ENCODE peak calls at places on chromosome 1, in nine cellular contexts. One of them, this sample, is unnamed.

GRCh38 chr1:37446874-37447273 is 27.5 kb upstream of the ZC3H12A start:
- DNase-seq in stomach: no peak
- DNase-seq in AG09309: no peak
- DNase-seq in GM23338: no peak
- DNase-seq in tibial artery: no peak
- DNase-seq in fibroblast of villous mesenchyme: no peak
- DNase-seq in Peyer's patch: no peak
- DNase-seq in IMR-90: no peak
- DNase-seq in fibroblast of pulmonary artery: no peak
- DNase-seq in this sample: no peak

GRCh38 chr1:45177452-45177851 is 29.0 kb downstream of the ZSWIM5 start:
- DNase-seq in stomach: no peak
- DNase-seq in AG09309: no peak
- DNase-seq in GM23338: no peak
- DNase-seq in tibial artery: no peak
- DNase-seq in fibroblast of villous mesenchyme: peak
- DNase-seq in Peyer's patch: no peak
- DNase-seq in IMR-90: peak
- DNase-seq in fibroblast of pulmonary artery: peak
- DNase-seq in this sample: peak

GRCh38 chr1:229953736-229954326 is 113.2 kb upstream of the GALNT2 start:
- DNase-seq in stomach: no peak
- DNase-seq in AG09309: no peak
- DNase-seq in GM23338: no peak
- DNase-seq in tibial artery: no peak
- DNase-seq in fibroblast of villous mesenchyme: no peak
- DNase-seq in Peyer's patch: no peak
- DNase-seq in IMR-90: no peak
- DNase-seq in fibroblast of pulmonary artery: no peak
- DNase-seq in this sample: no peak

GRCh38 chr1:206030714-206031113 is 7.0 kb upstream of the CTSE start:
- DNase-seq in stomach: peak
- DNase-seq in AG09309: peak
- DNase-seq in GM23338: peak
- DNase-seq in tibial artery: no peak
- DNase-seq in fibroblast of villous mesenchyme: peak
- DNase-seq in Peyer's patch: peak
- DNase-seq in IMR-90: peak
- DNase-seq in fibroblast of pulmonary artery: peak
- DNase-seq in this sample: peak

GRCh38 chr1:200558866-200559459 is 61.6 kb downstream of the KIF14 start:
- DNase-seq in stomach: no peak
- DNase-seq in AG09309: peak
- DNase-seq in GM23338: peak
- DNase-seq in tibial artery: no peak
- DNase-seq in fibroblast of villous mesenchyme: peak
- DNase-seq in Peyer's patch: peak
- DNase-seq in IMR-90: peak
- DNase-seq in fibroblast of pulmonary artery: peak
- DNase-seq in this sample: peak

GRCh38 chr1:6269997-6270401 is 9.1 kb upstream of the GPR153 start:
- DNase-seq in stomach: no peak
- DNase-seq in AG09309: no peak
- DNase-seq in GM23338: no peak
- DNase-seq in tibial artery: no peak
- DNase-seq in fibroblast of villous mesenchyme: no peak
- DNase-seq in Peyer's patch: peak
- DNase-seq in IMR-90: no peak
- DNase-seq in fibroblast of pulmonary artery: no peak
- DNase-seq in this sample: no peak

GRCh38 chr1:203839081-203839480 is 22.3 kb upstream of the SNRPE start:
- DNase-seq in stomach: no peak
- DNase-seq in AG09309: peak
- DNase-seq in GM23338: no peak
- DNase-seq in tibial artery: no peak
- DNase-seq in fibroblast of villous mesenchyme: peak
- DNase-seq in Peyer's patch: no peak
- DNase-seq in IMR-90: peak
- DNase-seq in fibroblast of pulmonary artery: peak
- DNase-seq in this sample: no peak

GRCh38 chr1:204962742-204963632 is 80.0 kb upstream of the CNTN2 start:
- DNase-seq in stomach: no peak
- DNase-seq in AG09309: no peak
- DNase-seq in GM23338: no peak
- DNase-seq in tibial artery: no peak
- DNase-seq in fibroblast of villous mesenchyme: no peak
- DNase-seq in Peyer's patch: no peak
- DNase-seq in IMR-90: no peak
- DNase-seq in fibroblast of pulmonary artery: no peak
- DNase-seq in this sample: no peak

GRCh38 chr1:240612811-240613210 is 856 bp upstream of the GREM2 start:
- DNase-seq in stomach: no peak
- DNase-seq in AG09309: no peak
- DNase-seq in GM23338: peak
- DNase-seq in tibial artery: no peak
- DNase-seq in fibroblast of villous mesenchyme: peak
- DNase-seq in Peyer's patch: no peak
- DNase-seq in IMR-90: no peak
- DNase-seq in fibroblast of pulmonary artery: no peak
- DNase-seq in this sample: no peak

GRCh38 chr1:221720545-221720944 is 21.3 kb downstream of the DUSP10 start:
- DNase-seq in stomach: no peak
- DNase-seq in AG09309: no peak
- DNase-seq in GM23338: no peak
- DNase-seq in tibial artery: no peak
- DNase-seq in fibroblast of villous mesenchyme: no peak
- DNase-seq in Peyer's patch: no peak
- DNase-seq in IMR-90: peak
- DNase-seq in fibroblast of pulmonary artery: no peak
- DNase-seq in this sample: no peak

GRCh38 chr1:109773203-109773899 is 9.6 kb upstream of the EPS8L3 start:
- DNase-seq in stomach: peak
- DNase-seq in AG09309: peak
- DNase-seq in GM23338: peak
- DNase-seq in tibial artery: peak
- DNase-seq in fibroblast of villous mesenchyme: peak
- DNase-seq in Peyer's patch: peak
- DNase-seq in IMR-90: peak
- DNase-seq in fibroblast of pulmonary artery: peak
- DNase-seq in this sample: peak

GRCh38 chr1:35452086-35452485 is 105.1 kb downstream of the KIAA0319L start:
- DNase-seq in stomach: peak
- DNase-seq in AG09309: peak
- DNase-seq in GM23338: peak
- DNase-seq in tibial artery: peak
- DNase-seq in fibroblast of villous mesenchyme: peak
- DNase-seq in Peyer's patch: peak
- DNase-seq in IMR-90: peak
- DNase-seq in fibroblast of pulmonary artery: peak
- DNase-seq in this sample: peak

GRCh38 chr1:183736391-183736790 is 68.5 kb upstream of the RGL1 start:
- DNase-seq in stomach: no peak
- DNase-seq in AG09309: no peak
- DNase-seq in GM23338: no peak
- DNase-seq in tibial artery: no peak
- DNase-seq in fibroblast of villous mesenchyme: peak
- DNase-seq in Peyer's patch: no peak
- DNase-seq in IMR-90: no peak
- DNase-seq in fibroblast of pulmonary artery: no peak
- DNase-seq in this sample: no peak

GRCh38 chr1:54547601-54548388 is at the start of gene ACOT11:
- DNase-seq in stomach: peak
- DNase-seq in AG09309: no peak
- DNase-seq in GM23338: peak
- DNase-seq in tibial artery: peak
- DNase-seq in fibroblast of villous mesenchyme: peak
- DNase-seq in Peyer's patch: peak
- DNase-seq in IMR-90: peak
- DNase-seq in fibroblast of pulmonary artery: peak
- DNase-seq in this sample: no peak
- TF ChIP-seq CTCF in stomach: peak
- TF ChIP-seq CTCF in AG09309: peak
- TF ChIP-seq CTCF in GM23338: peak
- TF ChIP-seq CTCF in tibial artery: peak
- TF ChIP-seq CTCF in fibroblast of villous mesenchyme: peak
- TF ChIP-seq CTCF in Peyer's patch: no peak
- TF ChIP-seq CTCF in IMR-90: peak
- TF ChIP-seq CTCF in fibroblast of pulmonary artery: peak
- TF ChIP-seq CTCF in this sample: peak

GRCh38 chr1:15411593-15412487 is 2.2 kb downstream of the EFHD2 start:
- DNase-seq in stomach: peak
- DNase-seq in AG09309: no peak
- DNase-seq in GM23338: no peak
- DNase-seq in tibial artery: peak
- DNase-seq in fibroblast of villous mesenchyme: peak
- DNase-seq in Peyer's patch: peak
- DNase-seq in IMR-90: peak
- DNase-seq in fibroblast of pulmonary artery: peak
- DNase-seq in this sample: peak
- H3K4me3 ChIP-seq in stomach: peak
- H3K4me3 ChIP-seq in AG09309: peak
- H3K4me3 ChIP-seq in GM23338: no peak
- H3K4me3 ChIP-seq in tibial artery: peak
- H3K4me3 ChIP-seq in fibroblast of villous mesenchyme: peak
- H3K4me3 ChIP-seq in Peyer's patch: peak
- H3K4me3 ChIP-seq in IMR-90: peak
- H3K4me3 ChIP-seq in fibroblast of pulmonary artery: peak
- H3K4me3 ChIP-seq in this sample: peak

GRCh38 chr1:166036092-166036491 is 130.7 kb downstream of the FAM78B start:
- DNase-seq in stomach: no peak
- DNase-seq in AG09309: no peak
- DNase-seq in GM23338: no peak
- DNase-seq in tibial artery: no peak
- DNase-seq in fibroblast of villous mesenchyme: no peak
- DNase-seq in Peyer's patch: no peak
- DNase-seq in IMR-90: no peak
- DNase-seq in fibroblast of pulmonary artery: no peak
- DNase-seq in this sample: no peak
- TF ChIP-seq CTCF in stomach: no peak
- TF ChIP-seq CTCF in AG09309: no peak
- TF ChIP-seq CTCF in GM23338: no peak
- TF ChIP-seq CTCF in tibial artery: no peak
- TF ChIP-seq CTCF in fibroblast of villous mesenchyme: no peak
- TF ChIP-seq CTCF in Peyer's patch: no peak
- TF ChIP-seq CTCF in IMR-90: no peak
- TF ChIP-seq CTCF in fibroblast of pulmonary artery: no peak
- TF ChIP-seq CTCF in this sample: no peak

DNA sequence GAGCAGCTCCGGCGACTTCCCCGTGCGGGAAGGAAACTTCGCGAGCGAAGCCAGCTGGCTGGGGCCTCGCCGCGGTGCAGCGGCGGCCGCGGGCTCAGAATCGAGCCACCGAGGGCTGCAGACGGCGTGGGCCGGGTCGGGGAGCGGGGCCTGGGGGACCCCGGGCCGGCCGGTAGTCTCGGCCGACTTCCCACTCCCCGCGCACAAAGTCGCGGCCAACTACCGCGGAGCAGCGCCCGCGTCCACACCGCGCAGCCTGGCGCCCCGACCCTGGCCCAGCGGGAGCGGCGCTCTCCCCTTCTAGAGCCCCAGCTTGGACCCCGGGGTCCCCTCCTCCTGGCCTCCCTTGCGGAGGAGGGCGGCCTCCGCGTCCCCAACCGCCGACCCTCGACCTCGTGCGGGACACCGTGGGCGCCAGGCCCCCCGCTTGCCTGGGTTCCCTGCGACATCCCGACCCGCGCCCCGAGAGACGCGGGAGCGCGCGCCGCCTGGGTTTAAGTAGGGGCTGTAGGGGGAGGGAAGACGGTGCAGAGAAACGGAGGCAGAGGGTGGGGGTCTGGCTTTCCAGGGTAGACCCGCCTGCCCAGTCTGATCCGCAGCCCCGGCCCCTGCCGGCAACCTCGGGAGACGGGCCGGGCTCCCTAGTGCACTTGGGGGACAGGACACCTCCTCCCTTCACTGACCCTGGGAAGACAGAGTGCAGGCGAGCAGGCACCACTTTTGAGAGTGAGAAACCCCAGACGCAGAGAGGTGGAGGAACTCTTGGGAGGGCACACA is 4.7 kb downstream of the PRDM16 start:
- DNase-seq in stomach: no peak
- DNase-seq in AG09309: no peak
- DNase-seq in GM23338: peak
- DNase-seq in tibial artery: no peak
- DNase-seq in fibroblast of villous mesenchyme: no peak
- DNase-seq in Peyer's patch: no peak
- DNase-seq in IMR-90: no peak
- DNase-seq in fibroblast of pulmonary artery: no peak
- DNase-seq in this sample: no peak
- H3K4me3 ChIP-seq in stomach: peak
- H3K4me3 ChIP-seq in AG09309: no peak
- H3K4me3 ChIP-seq in GM23338: peak
- H3K4me3 ChIP-seq in tibial artery: peak
- H3K4me3 ChIP-seq in fibroblast of villous mesenchyme: no peak
- H3K4me3 ChIP-seq in Peyer's patch: peak
- H3K4me3 ChIP-seq in IMR-90: no peak
- H3K4me3 ChIP-seq in fibroblast of pulmonary artery: no peak
- H3K4me3 ChIP-seq in this sample: no peak

GRCh38 chr1:163094182-163094581 is 25.0 kb downstream of the RGS4 start:
- DNase-seq in stomach: no peak
- DNase-seq in AG09309: no peak
- DNase-seq in GM23338: no peak
- DNase-seq in tibial artery: no peak
- DNase-seq in fibroblast of villous mesenchyme: no peak
- DNase-seq in Peyer's patch: no peak
- DNase-seq in IMR-90: no peak
- DNase-seq in fibroblast of pulmonary artery: no peak
- DNase-seq in this sample: no peak
- TF ChIP-seq CTCF in stomach: no peak
- TF ChIP-seq CTCF in AG09309: no peak
- TF ChIP-seq CTCF in GM23338: no peak
- TF ChIP-seq CTCF in tibial artery: no peak
- TF ChIP-seq CTCF in fibroblast of villous mesenchyme: no peak
- TF ChIP-seq CTCF in Peyer's patch: no peak
- TF ChIP-seq CTCF in IMR-90: no peak
- TF ChIP-seq CTCF in fibroblast of pulmonary artery: no peak
- TF ChIP-seq CTCF in this sample: no peak

GRCh38 chr1:2258996-2259395 is 30.9 kb downstream of the SKI start:
- DNase-seq in stomach: no peak
- DNase-seq in AG09309: no peak
- DNase-seq in GM23338: no peak
- DNase-seq in tibial artery: no peak
- DNase-seq in fibroblast of villous mesenchyme: no peak
- DNase-seq in Peyer's patch: peak
- DNase-seq in IMR-90: no peak
- DNase-seq in fibroblast of pulmonary artery: no peak
- DNase-seq in this sample: no peak
- H3K4me3 ChIP-seq in stomach: no peak
- H3K4me3 ChIP-seq in AG09309: no peak
- H3K4me3 ChIP-seq in GM23338: no peak
- H3K4me3 ChIP-seq in tibial artery: no peak
- H3K4me3 ChIP-seq in fibroblast of villous mesenchyme: no peak
- H3K4me3 ChIP-seq in Peyer's patch: no peak
- H3K4me3 ChIP-seq in IMR-90: no peak
- H3K4me3 ChIP-seq in fibroblast of pulmonary artery: no peak
- H3K4me3 ChIP-seq in this sample: no peak

GRCh38 chr1:167726038-167726437 is 4.3 kb downstream of the MPZL1 start:
- DNase-seq in stomach: no peak
- DNase-seq in AG09309: no peak
- DNase-seq in GM23338: peak
- DNase-seq in tibial artery: no peak
- DNase-seq in fibroblast of villous mesenchyme: no peak
- DNase-seq in Peyer's patch: no peak
- DNase-seq in IMR-90: no peak
- DNase-seq in fibroblast of pulmonary artery: no peak
- DNase-seq in this sample: no peak
- TF ChIP-seq CTCF in stomach: no peak
- TF ChIP-seq CTCF in AG09309: no peak
- TF ChIP-seq CTCF in GM23338: no peak
- TF ChIP-seq CTCF in tibial artery: no peak
- TF ChIP-seq CTCF in fibroblast of villous mesenchyme: no peak
- TF ChIP-seq CTCF in Peyer's patch: no peak
- TF ChIP-seq CTCF in IMR-90: no peak
- TF ChIP-seq CTCF in fibroblast of pulmonary artery: no peak
- TF ChIP-seq CTCF in this sample: no peak

GRCh38 chr1:113388621-113389355 is 1.5 kb upstream of the MAGI3 start:
- DNase-seq in stomach: peak
- DNase-seq in AG09309: no peak
- DNase-seq in GM23338: no peak
- DNase-seq in tibial artery: no peak
- DNase-seq in fibroblast of villous mesenchyme: no peak
- DNase-seq in Peyer's patch: peak
- DNase-seq in IMR-90: no peak
- DNase-seq in fibroblast of pulmonary artery: no peak
- DNase-seq in this sample: peak
- H3K4me3 ChIP-seq in stomach: peak
- H3K4me3 ChIP-seq in AG09309: peak
- H3K4me3 ChIP-seq in GM23338: peak
- H3K4me3 ChIP-seq in tibial artery: peak
- H3K4me3 ChIP-seq in fibroblast of villous mesenchyme: peak
- H3K4me3 ChIP-seq in Peyer's patch: peak
- H3K4me3 ChIP-seq in IMR-90: peak
- H3K4me3 ChIP-seq in fibroblast of pulmonary artery: peak
- H3K4me3 ChIP-seq in this sample: peak

This sample was measured in epithelial cell of esophagus.